ENCODE peak calls at places on chromosome 10, in nine cellular contexts. B is HepG2, Y is brain microvascular endothelial cell, T is neural progenitor cell, G is lung, F is uterus, X is breast epithelium, H is cardiac muscle cell, I is hepatocyte. S is an unnamed sample.

GRCh38 chr10:88115406-88115805 is 252.0 kb downstream of the PTEN start:
- DNase-seq in B (no peak), Y (no peak), T (no peak), G (no peak), F (no peak), X (no peak), H (no peak), I (no peak), S (no peak)

GRCh38 chr10:6565588-6565987 is 14.5 kb downstream of the PRKCQ start:
- DNase-seq in B (no peak), Y (no peak), T (no peak), G (no peak), F (no peak), X (no peak), H (no peak), I (no peak), S (no peak)

GRCh38 chr10:90148121-90148855 is 446.9 kb downstream of the KIF20B start:
- DNase-seq in B (peak), Y (no peak), T (peak), G (no peak), F (no peak), X (no peak), H (peak), I (peak), S (no peak)

GRCh38 chr10:32408690-32409089 is 37.2 kb upstream of the CCDC7 start:
- DNase-seq in B (no peak), Y (no peak), T (no peak), G (no peak), F (no peak), X (no peak), H (no peak), I (no peak), S (peak)

GRCh38 chr10:124296121-124296812 is 122.5 kb downstream of the OAT start:
- DNase-seq in B (no peak), Y (no peak), T (no peak), G (no peak), F (no peak), X (no peak), H (peak), I (peak), S (no peak)

GRCh38 chr10:24519950-24520349 is 203.7 kb downstream of the ARHGAP21 start:
- DNase-seq in B (no peak), Y (no peak), T (peak), G (no peak), F (no peak), X (no peak), H (no peak), I (no peak), S (no peak)

GRCh38 chr10:130470286-130470685 is 334.1 kb downstream of the GLRX3 start:
- DNase-seq in B (no peak), Y (no peak), T (no peak), G (no peak), F (no peak), X (no peak), H (no peak), I (no peak), S (no peak)

GRCh38 chr10:122279725-122280141 is 8.6 kb downstream of the BTBD16 start:
- DNase-seq in B (peak), Y (peak), T (peak), G (no peak), F (no peak), X (no peak), H (peak), I (peak), S (no peak)

GRCh38 chr10:77844713-77845454 is 81.7 kb downstream of the DLG5 start:
- DNase-seq in B (no peak), Y (peak), T (no peak), G (no peak), F (no peak), X (peak), H (peak), I (peak), S (no peak)

DNA sequence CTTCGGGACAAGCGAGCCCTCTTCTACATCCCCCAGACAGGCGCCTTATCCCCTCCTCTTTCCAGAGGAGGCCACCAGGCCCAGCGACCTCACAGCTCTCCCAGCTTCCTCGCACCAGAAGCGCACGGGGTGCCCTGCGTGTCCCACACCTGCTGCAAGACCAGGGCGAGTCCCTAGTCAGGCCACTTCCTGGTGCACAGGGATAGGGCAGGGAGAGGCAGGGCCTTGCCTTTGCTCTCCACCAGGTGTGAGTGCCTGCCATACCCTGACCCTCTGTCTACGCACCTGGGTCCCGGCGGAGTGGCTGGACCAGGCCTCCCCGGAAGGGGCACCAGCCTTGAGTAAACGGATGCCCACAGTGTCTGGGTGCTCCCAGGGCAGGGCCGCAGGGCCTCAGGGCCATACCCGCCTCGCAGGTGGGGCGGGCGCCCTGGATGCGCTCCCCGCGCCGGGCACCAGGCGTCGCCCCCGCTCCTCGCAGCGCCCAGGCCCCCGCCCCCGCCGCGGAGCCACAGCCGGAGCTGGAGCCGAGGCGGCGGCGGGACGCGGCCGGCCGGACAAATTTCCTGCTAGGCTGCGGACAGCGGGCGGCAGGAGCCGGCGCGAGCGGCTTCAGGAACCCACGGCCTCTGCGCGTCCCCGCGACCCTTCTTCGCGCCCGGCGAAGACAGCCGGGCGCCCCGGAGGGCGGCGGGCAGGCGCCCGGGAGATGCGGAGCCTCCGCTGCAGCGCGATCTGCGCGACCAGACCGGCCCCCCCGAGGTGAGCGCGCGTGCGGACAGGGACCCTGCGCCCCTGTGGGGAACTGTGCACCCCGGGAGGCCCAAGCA is at the start of gene PTPRE:
- DNase-seq in B (no peak), Y (no peak), T (peak), G (peak), F (peak), X (peak), H (peak), I (peak), S (peak)
- H3K27ac ChIP-seq in B (no peak), Y (peak), T (no peak), G (peak), F (peak), X (peak), H (no peak), I (peak), S (peak)

GRCh38 chr10:92822964-92823363 is 25.4 kb upstream of the EXOC6 start:
- DNase-seq in B (no peak), Y (no peak), T (no peak), G (no peak), F (no peak), X (no peak), H (peak), I (no peak), S (no peak)
- TF ChIP-seq CTCF in B (peak), Y (no peak), T (peak), G (no peak), F (no peak), X (no peak), H (peak), I (peak), S (peak)

DNA sequence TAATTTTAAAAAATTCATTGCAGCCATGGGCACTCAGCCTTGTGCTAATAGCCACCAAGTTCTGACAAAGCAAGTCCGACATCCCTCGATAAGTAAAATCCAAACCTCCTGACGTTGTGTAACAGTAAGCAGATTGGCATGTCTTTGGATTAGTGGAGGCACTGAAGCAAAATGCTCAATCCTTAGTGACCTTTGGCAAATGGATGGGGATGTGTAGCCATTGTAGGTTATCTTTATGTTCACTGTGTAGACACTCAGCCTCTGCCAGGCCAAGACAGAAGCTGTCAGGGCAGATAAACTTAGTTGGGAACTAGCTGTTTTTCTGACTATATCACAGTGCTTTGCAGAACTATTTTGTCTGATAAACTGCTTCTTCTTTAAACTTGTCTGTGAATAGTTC is 220.7 kb downstream of the LRMDA start:
- DNase-seq in B (no peak), Y (no peak), T (no peak), G (no peak), F (no peak), X (no peak), H (peak), I (no peak), S (no peak)
- H3K27ac ChIP-seq in B (no peak), Y (no peak), T (no peak), G (no peak), F (peak), X (no peak), H (no peak), I (no peak), S (no peak)

GRCh38 chr10:576130-576465 is 113.4 kb downstream of the DIP2C start:
- DNase-seq in B (no peak), Y (peak), T (no peak), G (no peak), F (no peak), X (no peak), H (peak), I (no peak), S (no peak)

GRCh38 chr10:581776-582330 is 107.6 kb downstream of the DIP2C start:
- DNase-seq in B (no peak), Y (no peak), T (no peak), G (no peak), F (no peak), X (no peak), H (no peak), I (no peak), S (no peak)

GRCh38 chr10:583433-583832 is 106.0 kb downstream of the DIP2C start:
- DNase-seq in B (no peak), Y (no peak), T (no peak), G (no peak), F (no peak), X (no peak), H (no peak), I (no peak), S (no peak)

GRCh38 chr10:585502-585901 is 104.0 kb downstream of the DIP2C start:
- DNase-seq in B (no peak), Y (no peak), T (no peak), G (no peak), F (no peak), X (no peak), H (no peak), I (no peak), S (no peak)

GRCh38 chr10:580796-581195 is 108.7 kb downstream of the DIP2C start:
- DNase-seq in B (no peak), Y (peak), T (no peak), G (no peak), F (peak), X (no peak), H (peak), I (no peak), S (no peak)
- TF ChIP-seq CTCF in B (no peak), Y (no peak), T (no peak), G (no peak), F (no peak), X (no peak), H (no peak), I (no peak), S (no peak)

DNA sequence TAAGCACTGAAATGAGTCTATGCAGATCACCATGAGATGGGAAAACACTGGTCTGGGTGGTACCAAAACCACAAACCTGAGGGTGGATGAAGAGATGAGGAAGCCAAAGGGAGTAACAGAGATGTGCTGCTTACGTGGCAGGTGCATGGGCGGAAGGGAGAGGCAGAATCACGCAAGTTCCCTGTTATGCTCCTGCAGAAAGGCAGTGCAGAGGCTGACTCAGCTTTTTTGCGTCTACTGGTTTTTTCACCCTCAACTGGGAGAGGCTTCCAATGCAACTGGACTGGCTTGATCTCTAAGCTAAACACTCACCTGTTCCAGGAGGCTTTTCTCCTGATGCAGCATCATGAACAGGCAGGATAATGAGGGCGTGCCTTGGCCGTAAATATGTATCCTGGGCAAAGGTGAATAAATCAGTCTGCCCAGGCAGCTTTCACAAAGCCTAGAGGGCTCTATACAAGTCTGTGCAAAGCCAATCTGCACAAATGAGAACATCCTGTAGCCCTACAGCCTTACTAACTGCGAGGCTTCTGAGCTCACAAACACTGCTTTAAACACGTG is 95.4 kb upstream of the AFAP1L2 start:
- DNase-seq in B (no peak), Y (no peak), T (no peak), G (no peak), F (no peak), X (no peak), H (no peak), I (peak), S (no peak)
- H3K27ac ChIP-seq in B (no peak), Y (no peak), T (no peak), G (no peak), F (no peak), X (peak), H (no peak), I (peak), S (no peak)

GRCh38 chr10:133318494-133319127 is 9.9 kb downstream of the ZNF511 start:
- DNase-seq in B (peak), Y (peak), T (peak), G (peak), F (peak), X (no peak), H (peak), I (peak), S (no peak)
- TF ChIP-seq CTCF in B (peak), Y (peak), T (peak), G (peak), F (peak), X (peak), H (peak), I (peak), S (peak)

GRCh38 chr10:74841265-74841973 is 15.0 kb downstream of the KAT6B start:
- DNase-seq in B (no peak), Y (peak), T (no peak), G (no peak), F (no peak), X (no peak), H (peak), I (no peak), S (peak)

GRCh38 chr10:74835963-74836362 is 9.6 kb downstream of the KAT6B start:
- DNase-seq in B (no peak), Y (no peak), T (no peak), G (no peak), F (no peak), X (no peak), H (no peak), I (no peak), S (no peak)

GRCh38 chr10:74839708-74840107 is 13.3 kb downstream of the KAT6B start:
- DNase-seq in B (no peak), Y (no peak), T (no peak), G (no peak), F (no peak), X (no peak), H (no peak), I (no peak), S (no peak)

GRCh38 chr10:74837750-74838149 is 11.3 kb downstream of the KAT6B start:
- DNase-seq in B (no peak), Y (no peak), T (no peak), G (no peak), F (no peak), X (no peak), H (no peak), I (no peak), S (no peak)

DNA sequence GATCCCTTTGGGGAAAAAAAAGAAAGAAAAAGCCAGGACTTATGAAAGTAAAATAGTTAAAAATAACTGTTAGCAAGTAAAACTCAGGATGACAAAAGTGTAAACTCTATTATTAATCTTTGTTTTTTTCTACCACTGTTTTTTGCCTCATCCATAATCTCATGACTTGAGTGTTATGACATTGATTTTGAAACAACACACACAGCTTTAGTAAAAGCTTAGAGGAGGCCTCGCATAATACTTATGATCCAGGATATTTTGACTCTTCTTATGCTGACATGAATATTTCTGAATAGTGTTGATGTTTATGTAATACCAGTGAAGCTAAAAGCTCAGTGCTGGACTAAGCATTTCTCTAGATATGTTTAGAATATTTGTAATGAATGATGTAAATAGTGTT is 10.5 kb downstream of the KAT6B start:
- DNase-seq in B (no peak), Y (no peak), T (no peak), G (no peak), F (no peak), X (no peak), H (no peak), I (no peak), S (no peak)
- H3K27ac ChIP-seq in B (no peak), Y (no peak), T (no peak), G (no peak), F (peak), X (no peak), H (no peak), I (peak), S (peak)

GRCh38 chr10:105953056-105953455 is 1211.5 kb downstream of the SORCS1 start:
- DNase-seq in B (no peak), Y (no peak), T (no peak), G (no peak), F (no peak), X (no peak), H (no peak), I (no peak), S (no peak)

GRCh38 chr10:105952153-105952552 is 1212.4 kb downstream of the SORCS1 start:
- DNase-seq in B (no peak), Y (peak), T (peak), G (no peak), F (no peak), X (peak), H (peak), I (peak), S (no peak)

DNA sequence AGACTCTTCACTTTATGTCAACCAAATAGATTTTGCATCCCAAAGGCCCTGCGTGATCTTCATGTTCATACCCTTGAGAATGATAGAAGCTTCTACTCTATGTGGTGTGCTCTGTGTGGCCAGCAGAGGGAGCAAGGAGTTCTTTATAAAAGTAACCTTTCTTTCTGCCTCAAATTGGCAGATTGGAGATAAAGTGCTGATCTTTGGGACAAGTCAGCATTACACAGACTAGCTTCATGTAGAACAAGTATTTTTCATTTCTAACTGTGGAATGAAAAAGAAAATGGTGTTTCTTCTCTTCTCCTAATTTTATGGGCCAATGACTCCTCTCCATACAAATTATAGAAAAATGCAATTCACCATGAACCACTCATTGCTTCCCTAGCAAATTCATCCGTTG is 1214.1 kb downstream of the SORCS1 start:
- DNase-seq in B (peak), Y (peak), T (peak), G (no peak), F (peak), X (no peak), H (peak), I (peak), S (no peak)
- TF ChIP-seq CTCF in B (peak), Y (peak), T (peak), G (peak), F (peak), X (no peak), H (peak), I (peak), S (peak)

GRCh38 chr10:128297709-128298457 is 171.7 kb upstream of the MKI67 start:
- DNase-seq in B (no peak), Y (no peak), T (no peak), G (no peak), F (no peak), X (no peak), H (no peak), I (no peak), S (peak)
- H3K27ac ChIP-seq in B (no peak), Y (no peak), T (no peak), G (no peak), F (no peak), X (no peak), H (peak), I (no peak), S (no peak)

DNA sequence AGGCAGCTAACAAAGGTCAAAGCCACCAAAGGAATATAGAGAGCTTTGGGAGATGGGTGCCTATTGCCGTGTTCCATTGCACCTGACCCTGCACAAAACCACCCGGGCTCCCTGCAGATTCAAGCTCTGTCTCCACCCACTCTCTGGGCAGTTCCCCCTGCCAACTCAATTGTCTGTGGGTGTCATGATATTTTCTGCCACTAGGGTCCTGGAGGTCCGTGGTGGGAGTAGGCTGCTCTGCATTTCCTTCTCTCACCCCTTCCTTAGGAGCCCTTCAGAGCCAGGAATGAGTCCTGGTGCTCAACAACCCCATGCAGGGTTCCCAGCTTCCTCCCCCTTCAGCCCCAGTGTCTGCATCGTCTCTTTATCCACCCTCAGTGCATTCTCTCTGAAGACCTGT is 34.1 kb downstream of the PNLIPRP2 start:
- DNase-seq in B (peak), Y (no peak), T (peak), G (no peak), F (no peak), X (no peak), H (no peak), I (no peak), S (no peak)
- TF ChIP-seq CTCF in B (peak), Y (peak), T (peak), G (no peak), F (no peak), X (no peak), H (peak), I (peak), S (no peak)

S was measured in heart right ventricle.